ENCODE peak calls at places on chromosome 14, in eight cellular contexts. V is uterus, G is osteoblast, B is fibroblast of lung, P is cardiac fibroblast, T is BE2C, E is astrocyte of the cerebellum, J is transverse colon. H is an unnamed sample.

GRCh38 chr14:32258574-32258973 is 55.5 kb upstream of the RNU6-8 start:
- DNase-seq in J (no peak), V (peak), E (no peak), G (no peak), B (no peak), T (no peak), P (peak), H (no peak)

GRCh38 chr14:33435911-33436310 is 497.2 kb downstream of the NPAS3 start:
- DNase-seq in B (peak), J (no peak), G (peak), V (no peak), T (no peak), P (peak), E (peak), H (peak)

GRCh38 chr14:29536886-29537511 is 390.6 kb downstream of the PRKD1 start:
- DNase-seq in B (peak), E (peak), V (no peak), P (peak), J (no peak), T (no peak), G (no peak), H (no peak)

GRCh38 chr14:22489247-22489551 is 99.8 kb downstream of the DAD1 start:
- DNase-seq in T (peak), B (no peak), J (peak), E (no peak), G (no peak), V (no peak), P (no peak), H (no peak)

GRCh38 chr14:97350894-97351713 is 553.9 kb downstream of the VRK1 start:
- DNase-seq in V (no peak), J (no peak), B (no peak), T (no peak), E (no peak), G (no peak), P (no peak), H (no peak)

GRCh38 chr14:53493895-53494294 is 340.8 kb upstream of the DDHD1 start:
- DNase-seq in P (no peak), B (no peak), V (no peak), J (no peak), E (no peak), T (no peak), G (no peak), H (no peak)

GRCh38 chr14:101713641-101714349 is 47.7 kb upstream of the PPP2R5C start:
- DNase-seq in P (no peak), V (peak), B (no peak), J (no peak), G (no peak), T (no peak), E (no peak), H (no peak)

GRCh38 chr14:102472815-102473158 is 36.8 kb downstream of the ANKRD9 start:
- DNase-seq in E (no peak), J (no peak), T (no peak), P (no peak), V (no peak), G (no peak), B (no peak), H (no peak)

GRCh38 chr14:86961106-86961716 is 1031.8 kb downstream of the GALC start:
- DNase-seq in E (no peak), T (peak), P (peak), G (no peak), J (no peak), B (no peak), V (no peak), H (no peak)

GRCh38 chr14:104843442-104844305 is 21.4 kb upstream of the CEP170B start:
- DNase-seq in E (no peak), J (no peak), T (peak), G (peak), B (no peak), P (no peak), V (peak), H (no peak)

GRCh38 chr14:92121207-92121669 is 268 bp downstream of the NDUFB1 start:
- DNase-seq in T (no peak), B (peak), E (no peak), V (peak), J (peak), G (peak), P (peak), H (no peak)

GRCh38 chr14:66645716-66646115 is 137.8 kb downstream of the GPHN start:
- DNase-seq in T (no peak), E (no peak), G (peak), J (no peak), P (no peak), B (peak), V (no peak), H (no peak)

GRCh38 chr14:49992901-49993335 is 100.0 kb downstream of the ARF6 start:
- DNase-seq in E (no peak), P (peak), J (no peak), G (no peak), V (no peak), B (peak), T (no peak), H (no peak)

GRCh38 chr14:90578283-90578985 is 181.6 kb downstream of the CALM1 start:
- DNase-seq in E (no peak), B (no peak), V (no peak), P (no peak), G (peak), T (peak), J (no peak), H (no peak)

DNA sequence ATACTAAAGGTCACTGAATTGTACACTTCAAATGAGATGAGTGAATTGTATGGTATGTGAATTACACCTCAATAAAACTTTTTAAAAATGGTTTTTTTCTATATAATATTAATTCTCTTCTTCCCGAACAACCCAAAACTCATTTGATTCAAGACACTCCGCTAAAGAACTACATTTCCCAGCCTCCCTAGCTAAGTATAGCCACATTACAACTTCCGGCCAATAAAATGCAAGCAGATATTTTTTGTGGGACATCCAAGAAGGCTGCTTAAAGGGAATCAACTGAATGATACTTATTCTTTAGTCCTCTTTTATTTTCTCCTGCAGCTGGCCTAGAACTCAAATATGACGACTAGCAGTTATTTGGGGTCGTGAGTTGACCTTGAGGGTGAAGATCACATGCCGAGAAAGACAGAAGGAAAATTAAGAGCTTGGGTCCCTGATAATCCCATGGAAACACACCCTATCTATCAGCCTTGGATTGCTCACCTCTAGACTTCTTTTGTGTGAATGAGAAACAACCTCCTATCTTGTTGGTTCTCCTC is 187.3 kb downstream of the TTC8 start:
- DNase-seq in E (no peak), P (no peak), G (no peak), T (no peak), J (no peak), B (no peak), V (no peak), H (no peak)
- H3K4me3 ChIP-seq in E (no peak), P (no peak), G (no peak), T (no peak), J (peak), B (no peak), V (no peak), H (no peak)

DNA sequence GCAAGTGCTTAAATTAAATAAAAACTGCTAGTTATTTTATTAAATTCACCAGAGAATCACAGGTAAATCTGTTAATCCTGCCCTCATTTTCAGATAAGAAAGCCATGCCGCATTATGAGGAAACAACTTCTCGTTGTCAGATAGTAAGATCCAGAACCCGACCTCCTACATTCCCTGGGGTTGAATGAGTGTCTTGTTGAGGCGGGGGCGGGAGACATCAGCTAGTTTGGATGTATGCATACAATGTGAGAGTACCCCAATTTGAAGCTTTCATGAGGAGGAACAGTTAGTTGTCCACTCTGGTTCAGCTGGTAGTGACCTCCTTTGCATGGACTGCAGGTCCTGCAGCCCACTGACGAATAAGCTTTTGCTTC is 34.8 kb downstream of the EVL start:
- DNase-seq in G (no peak), T (no peak), P (no peak), J (no peak), E (no peak), B (no peak), V (no peak), H (no peak)
- H3K4me3 ChIP-seq in G (no peak), T (no peak), P (no peak), J (no peak), E (no peak), B (no peak), V (no peak), H (no peak)

DNA sequence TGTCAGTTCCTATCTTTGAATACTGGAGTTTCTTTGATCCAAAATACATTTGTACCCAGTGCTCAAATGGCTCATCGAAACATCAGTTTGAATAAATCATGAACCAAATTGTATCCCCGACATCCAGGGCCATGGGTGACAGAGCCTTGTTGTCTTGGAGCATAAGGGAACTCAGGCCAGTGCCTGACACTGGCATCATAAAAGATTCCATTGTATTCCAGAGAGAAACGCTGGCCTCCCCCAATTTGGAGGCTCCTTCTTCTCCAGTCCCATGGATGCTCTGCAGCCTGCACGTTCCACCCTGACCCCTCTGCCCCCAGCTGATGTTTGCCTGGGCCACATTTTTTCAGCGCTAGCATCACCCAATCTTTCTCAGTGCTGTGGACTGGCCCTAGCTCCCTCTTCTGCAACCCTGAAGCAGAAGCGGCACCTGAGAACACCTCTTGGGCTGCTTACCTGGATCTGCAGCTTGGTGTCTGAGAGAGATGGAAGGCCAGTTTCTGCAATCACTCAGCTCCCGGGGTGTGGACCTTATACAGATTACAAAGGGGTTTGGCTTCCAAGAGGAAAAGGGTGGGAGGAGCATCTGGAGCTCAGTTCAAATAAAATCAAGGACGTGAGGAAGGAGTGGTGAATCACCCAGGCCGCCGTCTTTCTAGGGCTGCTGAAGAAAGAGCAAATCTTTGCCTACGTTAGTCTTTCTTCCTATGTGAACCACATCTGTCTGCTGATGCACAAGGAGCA is at the start of gene RNASE1:
- DNase-seq in V (peak), P (peak), J (peak), B (no peak), T (no peak), G (no peak), E (no peak), H (no peak)
- H3K4me3 ChIP-seq in V (peak), P (no peak), J (peak), B (no peak), T (no peak), G (no peak), E (no peak), H (no peak)

GRCh38 chr14:76829650-76830421 is 3.6 kb downstream of the LRRC74A start:
- DNase-seq in E (no peak), B (no peak), V (no peak), G (no peak), T (peak), P (peak), J (no peak), H (no peak)

GRCh38 chr14:76834296-76834695 is 8.1 kb downstream of the LRRC74A start:
- DNase-seq in T (no peak), B (no peak), P (no peak), J (no peak), V (no peak), G (no peak), E (no peak), H (no peak)

GRCh38 chr14:76836029-76836630 is 9.9 kb downstream of the LRRC74A start:
- DNase-seq in J (no peak), B (no peak), V (no peak), E (no peak), G (no peak), T (peak), P (no peak), H (no peak)

GRCh38 chr14:76829016-76829365 is 2.8 kb downstream of the LRRC74A start:
- DNase-seq in P (peak), J (no peak), B (no peak), V (no peak), G (no peak), E (no peak), T (no peak), H (no peak)

GRCh38 chr14:76832503-76832988 is 6.3 kb downstream of the LRRC74A start:
- DNase-seq in J (no peak), P (peak), V (no peak), E (no peak), G (no peak), T (no peak), B (no peak), H (no peak)
- H3K4me3 ChIP-seq in J (no peak), P (no peak), V (no peak), E (no peak), G (no peak), T (no peak), B (no peak), H (no peak)

DNA sequence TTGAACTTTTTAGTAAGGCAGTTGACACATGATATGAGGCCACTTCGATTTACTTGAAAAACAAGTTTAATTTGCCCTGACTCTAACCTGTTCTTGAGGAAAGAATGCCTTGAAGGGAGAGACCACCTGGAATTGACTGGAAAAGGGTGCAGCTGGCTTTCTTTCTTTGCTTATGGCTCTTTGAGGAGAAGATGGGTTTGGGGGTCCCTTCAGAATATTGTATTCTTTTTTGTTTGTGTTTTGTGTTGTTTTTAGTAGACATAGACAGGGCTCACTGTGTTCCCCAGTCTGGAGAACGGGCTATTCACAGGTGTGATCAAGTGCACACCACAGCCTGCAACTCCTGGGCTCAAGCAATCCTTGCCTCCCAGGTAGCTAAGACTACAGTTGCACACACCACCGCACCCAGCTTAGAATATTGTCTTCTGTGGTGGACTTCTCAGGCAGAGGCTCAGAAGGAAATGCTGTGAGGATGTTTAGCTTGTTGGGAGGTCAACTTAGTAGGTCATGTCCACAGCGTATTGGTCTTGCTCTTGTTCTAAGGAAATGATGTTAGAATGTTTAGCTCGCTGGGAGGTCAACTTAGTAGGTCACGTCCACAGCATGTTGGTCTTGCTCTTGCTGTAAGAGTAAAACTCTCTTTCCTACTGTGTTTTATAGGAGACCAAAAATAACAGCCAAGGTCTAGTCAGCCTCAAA is 1.5 kb upstream of the NRL start:
- DNase-seq in B (no peak), T (no peak), J (no peak), P (no peak), V (no peak), E (no peak), G (no peak), H (no peak)
- H3K4me3 ChIP-seq in B (peak), T (no peak), J (peak), P (no peak), V (no peak), E (no peak), G (peak), H (no peak)

DNA sequence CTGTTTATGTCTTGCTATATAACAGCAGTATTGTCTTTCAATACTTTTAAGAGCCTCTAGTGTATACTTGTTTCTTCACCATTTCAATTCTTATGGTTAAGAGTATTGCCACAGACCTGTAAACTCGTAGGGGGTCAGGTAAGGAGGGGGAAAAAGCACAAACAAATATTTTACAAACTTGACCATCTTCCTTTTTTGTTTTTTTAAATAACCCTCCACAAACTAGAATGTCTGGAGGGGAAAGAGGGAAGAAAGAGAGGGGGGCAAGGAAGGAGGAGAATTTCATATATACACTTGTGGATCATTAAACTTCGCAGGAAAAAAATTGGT is 4.3 kb downstream of the FOXA1 start:
- DNase-seq in G (peak), P (no peak), V (no peak), E (no peak), B (no peak), T (no peak), J (no peak), H (no peak)
- H3K4me3 ChIP-seq in G (no peak), P (no peak), V (no peak), E (no peak), B (no peak), T (no peak), J (peak), H (no peak)

DNA sequence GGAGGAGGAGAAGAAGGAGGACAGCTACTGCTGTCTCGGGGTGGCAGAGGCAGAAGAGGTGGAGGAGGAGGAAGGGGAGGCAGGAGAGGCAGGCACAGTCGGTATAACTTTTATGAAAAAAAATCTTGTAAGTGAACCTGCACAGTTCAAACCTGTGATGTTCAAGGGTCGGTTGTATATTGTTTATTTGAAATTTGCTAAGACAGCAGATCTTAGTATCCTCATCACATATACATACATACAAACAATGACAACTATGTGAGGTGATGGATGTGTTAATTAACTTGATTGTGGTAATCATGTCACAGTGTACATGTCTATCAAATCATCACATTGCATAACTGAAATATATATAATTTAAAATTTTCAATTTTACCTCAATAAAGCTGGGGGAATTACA is 19.0 kb downstream of the ACTN1 start:
- DNase-seq in G (no peak), E (no peak), J (no peak), B (no peak), P (no peak), V (no peak), T (no peak), H (no peak)
- H3K4me3 ChIP-seq in G (no peak), E (no peak), J (no peak), B (no peak), P (no peak), V (no peak), T (no peak), H (no peak)

GRCh38 chr14:100146548-100147091 is 12.8 kb downstream of the DEGS2 start:
- DNase-seq in G (no peak), E (no peak), T (no peak), P (no peak), B (no peak), V (no peak), J (peak), H (no peak)
- H3K4me3 ChIP-seq in G (no peak), E (no peak), T (no peak), P (no peak), B (no peak), V (no peak), J (no peak), H (no peak)

GRCh38 chr14:24197066-24197465 is 1.8 kb upstream of the TM9SF1 start:
- DNase-seq in J (no peak), P (no peak), G (peak), E (no peak), B (no peak), V (no peak), T (no peak), H (no peak)
- H3K4me3 ChIP-seq in J (no peak), P (no peak), G (no peak), E (no peak), B (no peak), V (no peak), T (no peak), H (peak)

DNA sequence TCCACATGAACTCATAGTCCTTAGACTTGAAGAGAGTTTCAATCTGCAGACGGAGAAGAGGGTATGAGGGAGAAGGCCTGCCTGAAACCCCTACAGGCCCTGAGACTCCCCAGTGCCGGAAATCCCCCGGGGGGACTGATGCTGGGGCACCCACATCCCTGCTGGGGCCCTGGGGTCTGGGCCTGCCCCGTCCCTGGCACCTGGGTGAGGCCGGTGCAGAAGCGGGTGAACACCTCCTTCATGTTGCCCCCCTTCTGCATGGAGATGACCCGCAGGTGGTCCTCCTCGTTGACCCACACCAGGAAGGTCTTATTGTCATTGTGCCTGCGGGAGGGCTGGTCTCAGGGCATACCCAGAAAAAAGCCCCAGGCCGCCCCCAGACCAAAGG is 2.4 kb downstream of the CKB start:
- DNase-seq in J (no peak), V (no peak), P (no peak), G (no peak), B (no peak), E (no peak), T (no peak), H (no peak)
- H3K4me3 ChIP-seq in J (peak), V (no peak), P (no peak), G (no peak), B (no peak), E (no peak), T (peak), H (no peak)